ENCODE peak calls at places on chromosomes 6 and 20, in six cellular contexts. One of them, this sample, is unnamed.

GRCh38 chr6:135390450-135390849 is 107.1 kb downstream of the AHI1 start:
- DNase-seq in spleen: no peak
- DNase-seq in fibroblast of pulmonary artery: no peak
- DNase-seq in CD14-positive monocyte: no peak
- DNase-seq in hepatocyte: no peak
- DNase-seq in heart left ventricle: no peak
- DNase-seq in this sample: no peak

GRCh38 chr20:62703853-62704228 is 4.8 kb upstream of the NTSR1 start:
- DNase-seq in spleen: no peak
- DNase-seq in fibroblast of pulmonary artery: no peak
- DNase-seq in CD14-positive monocyte: no peak
- DNase-seq in hepatocyte: no peak
- DNase-seq in heart left ventricle: peak; percentile 61
- DNase-seq in this sample: peak; percentile 42

GRCh38 chr6:128710305-128710704 is 172.6 kb upstream of the LAMA2 start:
- DNase-seq in spleen: no peak
- DNase-seq in fibroblast of pulmonary artery: peak; percentile 35
- DNase-seq in CD14-positive monocyte: no peak
- DNase-seq in hepatocyte: no peak
- DNase-seq in heart left ventricle: no peak
- DNase-seq in this sample: no peak

GRCh38 chr6:33691456-33692077 is 19.9 kb downstream of the UQCC2 start:
- DNase-seq in spleen: no peak
- DNase-seq in fibroblast of pulmonary artery: no peak
- DNase-seq in CD14-positive monocyte: no peak
- DNase-seq in hepatocyte: no peak
- DNase-seq in heart left ventricle: peak; percentile 55
- DNase-seq in this sample: no peak

GRCh38 chr6:44339763-44340625 is 2.5 kb upstream of the SPATS1 start:
- DNase-seq in spleen: no peak
- DNase-seq in fibroblast of pulmonary artery: peak; percentile 10
- DNase-seq in CD14-positive monocyte: no peak
- DNase-seq in hepatocyte: peak; percentile 16
- DNase-seq in heart left ventricle: no peak
- DNase-seq in this sample: no peak

GRCh38 chr6:140462495-140463311 is 1088.3 kb upstream of the CITED2 start:
- DNase-seq in spleen: no peak
- DNase-seq in fibroblast of pulmonary artery: peak; percentile 87
- DNase-seq in CD14-positive monocyte: no peak
- DNase-seq in hepatocyte: peak; percentile 48
- DNase-seq in heart left ventricle: no peak
- DNase-seq in this sample: no peak

GRCh38 chr6:132198896-132199295 is 202.4 kb downstream of the MOXD1 start:
- DNase-seq in spleen: no peak
- DNase-seq in fibroblast of pulmonary artery: peak; percentile 41
- DNase-seq in CD14-positive monocyte: no peak
- DNase-seq in hepatocyte: no peak
- DNase-seq in heart left ventricle: no peak
- DNase-seq in this sample: no peak

GRCh38 chr6:117484052-117484646 is 1.7 kb downstream of the DCBLD1 start:
- DNase-seq in spleen: no peak
- DNase-seq in fibroblast of pulmonary artery: no peak
- DNase-seq in CD14-positive monocyte: no peak
- DNase-seq in hepatocyte: no peak
- DNase-seq in heart left ventricle: no peak
- DNase-seq in this sample: no peak

GRCh38 chr6:55734256-55734655 is 141.1 kb downstream of the BMP5 start:
- DNase-seq in spleen: no peak
- DNase-seq in fibroblast of pulmonary artery: no peak
- DNase-seq in CD14-positive monocyte: no peak
- DNase-seq in hepatocyte: no peak
- DNase-seq in heart left ventricle: no peak
- DNase-seq in this sample: no peak

GRCh38 chr20:16803965-16804792 is 56.0 kb downstream of the OTOR start:
- DNase-seq in spleen: no peak
- DNase-seq in fibroblast of pulmonary artery: peak; percentile 53
- DNase-seq in CD14-positive monocyte: no peak
- DNase-seq in hepatocyte: peak; percentile 81
- DNase-seq in heart left ventricle: no peak
- DNase-seq in this sample: no peak

GRCh38 chr20:31842471-31843157 is 2.8 kb downstream of the FOXS1 start:
- DNase-seq in spleen: no peak
- DNase-seq in fibroblast of pulmonary artery: peak; percentile 83
- DNase-seq in CD14-positive monocyte: no peak
- DNase-seq in hepatocyte: no peak
- DNase-seq in heart left ventricle: peak; percentile 91
- DNase-seq in this sample: no peak

GRCh38 chr20:53660078-53660909 is 66.7 kb upstream of the ZNF217 start:
- DNase-seq in spleen: peak; percentile 85
- DNase-seq in fibroblast of pulmonary artery: peak; percentile 45
- DNase-seq in CD14-positive monocyte: no peak
- DNase-seq in hepatocyte: no peak
- DNase-seq in heart left ventricle: no peak
- DNase-seq in this sample: no peak

GRCh38 chr6:51495016-51495805 is 592.2 kb downstream of the PKHD1 start:
- DNase-seq in spleen: no peak
- DNase-seq in fibroblast of pulmonary artery: no peak
- DNase-seq in CD14-positive monocyte: no peak
- DNase-seq in hepatocyte: no peak
- DNase-seq in heart left ventricle: no peak
- DNase-seq in this sample: no peak

GRCh38 chr20:59194023-59194935 is 30.7 kb downstream of the ZNF831 start:
- DNase-seq in spleen: no peak
- DNase-seq in fibroblast of pulmonary artery: no peak
- DNase-seq in CD14-positive monocyte: no peak
- DNase-seq in hepatocyte: no peak
- DNase-seq in heart left ventricle: no peak
- DNase-seq in this sample: no peak

GRCh38 chr6:39309942-39310531 is 4.2 kb downstream of the KCNK17 start:
- DNase-seq in spleen: peak; percentile 88
- DNase-seq in fibroblast of pulmonary artery: peak; percentile 75
- DNase-seq in CD14-positive monocyte: peak; percentile 64
- DNase-seq in hepatocyte: peak; percentile 83
- DNase-seq in heart left ventricle: peak; percentile 82
- DNase-seq in this sample: no peak

GRCh38 chr6:79421707-79422484 is 115.3 kb downstream of the LCA5 start:
- DNase-seq in spleen: no peak
- DNase-seq in fibroblast of pulmonary artery: peak; percentile 98
- DNase-seq in CD14-positive monocyte: no peak
- DNase-seq in hepatocyte: peak; percentile 74
- DNase-seq in heart left ventricle: no peak
- DNase-seq in this sample: no peak

GRCh38 chr6:26593278-26594127 is 3.2 kb upstream of the ABT1 start:
- DNase-seq in spleen: no peak
- DNase-seq in fibroblast of pulmonary artery: no peak
- DNase-seq in CD14-positive monocyte: no peak
- DNase-seq in hepatocyte: no peak
- DNase-seq in heart left ventricle: no peak
- DNase-seq in this sample: no peak

GRCh38 chr6:26595669-26596269 is 984 bp upstream of the ABT1 start:
- DNase-seq in spleen: peak; percentile 96
- DNase-seq in fibroblast of pulmonary artery: peak; percentile 88
- DNase-seq in CD14-positive monocyte: peak; percentile 79
- DNase-seq in hepatocyte: peak; percentile 96
- DNase-seq in heart left ventricle: peak; percentile 95
- DNase-seq in this sample: no peak

GRCh38 chr6:26594730-26595632 is 1.8 kb upstream of the ABT1 start:
- DNase-seq in spleen: no peak
- DNase-seq in fibroblast of pulmonary artery: peak; percentile 60
- DNase-seq in CD14-positive monocyte: no peak
- DNase-seq in hepatocyte: peak; percentile 36
- DNase-seq in heart left ventricle: no peak
- DNase-seq in this sample: no peak

GRCh38 chr6:26594128-26594493 is 2.6 kb upstream of the ABT1 start:
- DNase-seq in spleen: no peak
- DNase-seq in fibroblast of pulmonary artery: no peak
- DNase-seq in CD14-positive monocyte: no peak
- DNase-seq in hepatocyte: no peak
- DNase-seq in heart left ventricle: no peak
- DNase-seq in this sample: no peak

GRCh38 chr6:26592649-26593048 is 4.1 kb upstream of the ABT1 start:
- DNase-seq in spleen: no peak
- DNase-seq in fibroblast of pulmonary artery: peak; percentile 49
- DNase-seq in CD14-positive monocyte: no peak
- DNase-seq in hepatocyte: no peak
- DNase-seq in heart left ventricle: no peak
- DNase-seq in this sample: no peak
- TF ChIP-seq CTCF in spleen: no peak
- TF ChIP-seq CTCF in fibroblast of pulmonary artery: peak; percentile 20
- TF ChIP-seq CTCF in CD14-positive monocyte: no peak
- TF ChIP-seq CTCF in hepatocyte: no peak
- TF ChIP-seq CTCF in heart left ventricle: no peak
- TF ChIP-seq CTCF in this sample: peak; percentile 32

GRCh38 chr6:34792605-34793500 is 970 bp downstream of the BLTP3A start:
- DNase-seq in spleen: peak; percentile 74
- DNase-seq in fibroblast of pulmonary artery: peak; percentile 71
- DNase-seq in CD14-positive monocyte: peak; percentile 66
- DNase-seq in hepatocyte: peak; percentile 54
- DNase-seq in heart left ventricle: no peak
- DNase-seq in this sample: no peak

GRCh38 chr6:34793877-34794276 is 2.0 kb downstream of the BLTP3A start:
- DNase-seq in spleen: no peak
- DNase-seq in fibroblast of pulmonary artery: no peak
- DNase-seq in CD14-positive monocyte: no peak
- DNase-seq in hepatocyte: no peak
- DNase-seq in heart left ventricle: no peak
- DNase-seq in this sample: no peak

GRCh38 chr6:34791842-34792604 is at the start of gene BLTP3A:
- DNase-seq in spleen: peak; percentile 95
- DNase-seq in fibroblast of pulmonary artery: peak; percentile 66
- DNase-seq in CD14-positive monocyte: peak; percentile 64
- DNase-seq in hepatocyte: peak; percentile 94
- DNase-seq in heart left ventricle: peak; percentile 89
- DNase-seq in this sample: peak; percentile 94

GRCh38 chr6:34788111-34788510 is 3.8 kb upstream of the BLTP3A start:
- DNase-seq in spleen: no peak
- DNase-seq in fibroblast of pulmonary artery: no peak
- DNase-seq in CD14-positive monocyte: no peak
- DNase-seq in hepatocyte: no peak
- DNase-seq in heart left ventricle: no peak
- DNase-seq in this sample: no peak

GRCh38 chr6:34791164-34791841 is 580 bp upstream of the BLTP3A start:
- DNase-seq in spleen: peak; percentile 84
- DNase-seq in fibroblast of pulmonary artery: peak; percentile 21
- DNase-seq in CD14-positive monocyte: no peak
- DNase-seq in hepatocyte: peak; percentile 69
- DNase-seq in heart left ventricle: peak; percentile 81
- DNase-seq in this sample: no peak
- TF ChIP-seq CTCF in spleen: peak; percentile 3
- TF ChIP-seq CTCF in fibroblast of pulmonary artery: no peak
- TF ChIP-seq CTCF in CD14-positive monocyte: no peak
- TF ChIP-seq CTCF in hepatocyte: peak; percentile 29
- TF ChIP-seq CTCF in heart left ventricle: peak; percentile 5
- TF ChIP-seq CTCF in this sample: peak; percentile 65

DNA sequence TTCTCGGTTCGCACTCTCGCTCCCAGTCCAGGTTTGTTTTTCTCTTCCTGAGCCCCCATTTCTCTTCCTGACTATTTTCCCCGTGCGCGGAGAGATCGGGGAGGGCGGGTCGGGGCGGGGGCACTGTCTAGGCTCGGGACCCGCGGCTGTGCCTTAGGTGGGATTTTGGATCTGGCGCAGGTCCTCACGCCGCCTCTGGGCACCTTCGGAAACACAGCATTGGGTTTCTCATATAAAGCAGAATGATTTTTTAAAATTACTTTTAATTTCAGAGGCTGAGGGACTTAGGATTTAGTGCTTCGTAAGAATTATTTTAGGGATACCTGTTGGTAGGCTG is 324 bp downstream of the STX11 start:
- DNase-seq in spleen: peak; percentile 85
- DNase-seq in fibroblast of pulmonary artery: peak; percentile 18
- DNase-seq in CD14-positive monocyte: no peak
- DNase-seq in hepatocyte: peak; percentile 29
- DNase-seq in heart left ventricle: peak; percentile 56
- DNase-seq in this sample: no peak
- TF ChIP-seq CTCF in spleen: peak; percentile 50
- TF ChIP-seq CTCF in fibroblast of pulmonary artery: peak; percentile 7
- TF ChIP-seq CTCF in CD14-positive monocyte: peak; percentile 58
- TF ChIP-seq CTCF in hepatocyte: peak; percentile 30
- TF ChIP-seq CTCF in heart left ventricle: peak; percentile 20
- TF ChIP-seq CTCF in this sample: peak; percentile 74

GRCh38 chr6:152070556-152070955 is 263.1 kb downstream of the ESR1 start:
- DNase-seq in spleen: no peak
- DNase-seq in fibroblast of pulmonary artery: no peak
- DNase-seq in CD14-positive monocyte: no peak
- DNase-seq in hepatocyte: no peak
- DNase-seq in heart left ventricle: no peak
- DNase-seq in this sample: no peak
- TF ChIP-seq CTCF in spleen: no peak
- TF ChIP-seq CTCF in fibroblast of pulmonary artery: no peak
- TF ChIP-seq CTCF in CD14-positive monocyte: no peak
- TF ChIP-seq CTCF in hepatocyte: no peak
- TF ChIP-seq CTCF in heart left ventricle: no peak
- TF ChIP-seq CTCF in this sample: no peak

DNA sequence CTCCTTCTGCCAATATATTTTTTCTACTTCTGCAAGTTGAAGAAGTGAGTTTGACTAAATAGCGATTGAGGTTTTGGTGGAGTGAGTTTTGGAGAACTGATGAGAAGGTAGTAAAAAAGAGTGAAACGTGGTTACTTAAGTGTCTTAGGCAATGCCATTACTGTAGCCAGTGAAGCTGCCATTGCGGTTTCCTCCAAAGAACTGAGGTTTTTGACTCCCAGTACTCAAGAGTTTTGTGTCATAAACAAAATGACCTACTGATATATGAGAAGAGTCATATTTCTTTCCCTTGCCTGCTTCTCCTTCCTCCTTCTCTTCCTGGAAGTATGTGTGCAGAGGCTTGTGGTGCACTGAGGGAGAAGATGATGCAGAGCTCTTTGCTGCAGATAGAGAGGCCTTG is 554.5 kb upstream of the MAP3K7 start:
- DNase-seq in spleen: no peak
- DNase-seq in fibroblast of pulmonary artery: no peak
- DNase-seq in CD14-positive monocyte: no peak
- DNase-seq in hepatocyte: no peak
- DNase-seq in heart left ventricle: no peak
- DNase-seq in this sample: no peak
- TF ChIP-seq CTCF in spleen: no peak
- TF ChIP-seq CTCF in fibroblast of pulmonary artery: no peak
- TF ChIP-seq CTCF in CD14-positive monocyte: no peak
- TF ChIP-seq CTCF in hepatocyte: no peak
- TF ChIP-seq CTCF in heart left ventricle: no peak
- TF ChIP-seq CTCF in this sample: no peak

DNA sequence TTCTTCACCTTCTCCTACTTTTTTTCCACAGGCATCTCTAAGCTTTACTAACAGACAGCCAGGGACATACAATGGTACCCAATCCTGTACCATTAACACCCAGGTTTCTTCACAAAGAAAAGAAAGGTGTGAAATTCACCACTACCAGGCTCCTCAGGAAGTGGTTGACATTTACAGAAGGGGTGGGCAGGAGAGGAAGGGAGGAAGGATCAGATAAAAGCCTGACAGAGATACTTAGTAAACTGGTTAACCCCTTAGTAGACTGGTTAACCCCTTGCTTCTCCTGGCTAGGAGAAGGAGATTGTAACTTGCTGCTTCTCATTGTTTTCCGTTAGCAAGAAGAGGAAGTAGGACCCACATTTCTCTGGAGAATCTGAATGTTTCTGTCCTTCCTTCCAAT is 7.2 kb downstream of the SAMD3 start:
- DNase-seq in spleen: no peak
- DNase-seq in fibroblast of pulmonary artery: no peak
- DNase-seq in CD14-positive monocyte: no peak
- DNase-seq in hepatocyte: no peak
- DNase-seq in heart left ventricle: no peak
- DNase-seq in this sample: no peak
- TF ChIP-seq CTCF in spleen: no peak
- TF ChIP-seq CTCF in fibroblast of pulmonary artery: no peak
- TF ChIP-seq CTCF in CD14-positive monocyte: no peak
- TF ChIP-seq CTCF in hepatocyte: no peak
- TF ChIP-seq CTCF in heart left ventricle: no peak
- TF ChIP-seq CTCF in this sample: no peak